ENCODE peak calls at places on chromosomes 7 and 10, in eight cellular contexts. H is sigmoid colon, T is astrocyte of the spinal cord, O is DND-41, S is GM13976, Y is upper lobe of right lung, Q is Calu3, X is heart left ventricle. W is an unnamed sample.

GRCh38 chr10:59557052-59557451 is 152.6 kb downstream of the SLC16A9 start:
- DNase-seq in H (no peak), T (no peak), X (no peak), S (no peak), Y (no peak), Q (no peak), O (no peak), W (no peak)

GRCh38 chr7:27165089-27165654 is at the start of gene HOXA9:
- DNase-seq in Q (no peak), O (no peak), T (peak; percentile 83), Y (peak; percentile 76), X (peak; percentile 33), H (peak; percentile 97), S (no peak), W (peak; percentile 96)

GRCh38 chr7:77247206-77247850 is 47.7 kb upstream of the FGL2 start:
- DNase-seq in Y (peak; percentile 81), X (peak; percentile 64), Q (peak; percentile 82), S (peak; percentile 69), T (peak; percentile 74), O (peak; percentile 82), H (no peak), W (peak; percentile 55)

GRCh38 chr7:18235819-18236218 is 208.2 kb upstream of the PRPS1L1 start:
- DNase-seq in Y (no peak), T (no peak), H (no peak), X (no peak), S (no peak), Q (no peak), O (no peak), W (no peak)

GRCh38 chr10:122282253-122282671 is 11.2 kb downstream of the BTBD16 start:
- DNase-seq in T (peak; percentile 48), S (no peak), Q (no peak), H (peak; percentile 63), X (peak; percentile 62), Y (no peak), O (no peak), W (peak; percentile 12)

GRCh38 chr7:152313217-152313616 is 122.6 kb downstream of the KMT2C start:
- DNase-seq in Q (no peak), X (no peak), O (no peak), T (no peak), S (no peak), Y (no peak), H (no peak), W (no peak)

GRCh38 chr10:1209355-1209979 is 153.3 kb downstream of the WDR37 start:
- DNase-seq in O (no peak), X (no peak), T (no peak), S (no peak), Y (peak; percentile 16), Q (no peak), H (no peak), W (no peak)

GRCh38 chr7:143391462-143392404 is 10.6 kb downstream of the ZYX start:
- DNase-seq in O (no peak), H (peak; percentile 91), Y (no peak), T (peak; percentile 81), X (peak; percentile 78), S (no peak), Q (no peak), W (peak; percentile 80)

GRCh38 chr7:70387197-70387596 is 744.7 kb upstream of the GALNT17 start:
- DNase-seq in S (no peak), H (no peak), T (no peak), Q (no peak), Y (no peak), X (no peak), O (no peak), W (no peak)

GRCh38 chr10:21715531-21716195 is 181.6 kb downstream of the MLLT10 start:
- DNase-seq in Y (no peak), S (no peak), T (peak; percentile 49), X (no peak), H (no peak), O (no peak), Q (no peak), W (peak; percentile 58)

GRCh38 chr10:102647433-102648268 is 3.4 kb downstream of the TRIM8 start:
- DNase-seq in Q (no peak), H (no peak), O (no peak), T (no peak), S (no peak), Y (no peak), X (no peak), W (no peak)

GRCh38 chr10:72316748-72317435 is 37.8 kb downstream of the DNAJB12 start:
- DNase-seq in S (no peak), Q (peak; percentile 70), X (peak; percentile 83), Y (peak; percentile 79), O (peak; percentile 88), H (peak; percentile 85), T (no peak), W (no peak)

GRCh38 chr7:128164061-128164954 is 76.8 kb upstream of the LEP start:
- DNase-seq in O (no peak), Q (peak; percentile 77), T (peak; percentile 80), Y (no peak), S (no peak), H (no peak), X (no peak), W (peak; percentile 92)

GRCh38 chr10:13681095-13681494 is 94.3 kb downstream of the PRPF18 start:
- DNase-seq in T (no peak), Y (no peak), Q (no peak), X (no peak), O (no peak), S (no peak), H (no peak), W (no peak)

GRCh38 chr7:39741942-39742623 is 118.7 kb downstream of the RALA start:
- DNase-seq in S (no peak), T (peak; percentile 37), O (peak; percentile 40), H (no peak), Q (peak; percentile 90), X (no peak), Y (peak; percentile 82), W (peak; percentile 17)

GRCh38 chr7:108604685-108605077 is 35.0 kb downstream of the DNAJB9 start:
- DNase-seq in S (no peak), X (no peak), Q (no peak), H (no peak), T (no peak), Y (no peak), O (no peak), W (no peak)
- TF ChIP-seq CTCF in S (no peak), X (no peak), Q (no peak), H (no peak), T (no peak), Y (no peak), O (no peak), W (no peak)

GRCh38 chr10:76632158-76633051 is 1005.2 kb downstream of the KCNMA1 start:
- DNase-seq in Y (no peak), X (peak; percentile 35), Q (no peak), T (no peak), S (no peak), O (peak; percentile 5), H (no peak), W (no peak)
- TF ChIP-seq CTCF in Y (peak; percentile 30), X (peak; percentile 29), Q (peak; percentile 13), T (peak; percentile 50), S (peak; percentile 5), O (peak; percentile 55), H (no peak), W (peak; percentile 62)

DNA sequence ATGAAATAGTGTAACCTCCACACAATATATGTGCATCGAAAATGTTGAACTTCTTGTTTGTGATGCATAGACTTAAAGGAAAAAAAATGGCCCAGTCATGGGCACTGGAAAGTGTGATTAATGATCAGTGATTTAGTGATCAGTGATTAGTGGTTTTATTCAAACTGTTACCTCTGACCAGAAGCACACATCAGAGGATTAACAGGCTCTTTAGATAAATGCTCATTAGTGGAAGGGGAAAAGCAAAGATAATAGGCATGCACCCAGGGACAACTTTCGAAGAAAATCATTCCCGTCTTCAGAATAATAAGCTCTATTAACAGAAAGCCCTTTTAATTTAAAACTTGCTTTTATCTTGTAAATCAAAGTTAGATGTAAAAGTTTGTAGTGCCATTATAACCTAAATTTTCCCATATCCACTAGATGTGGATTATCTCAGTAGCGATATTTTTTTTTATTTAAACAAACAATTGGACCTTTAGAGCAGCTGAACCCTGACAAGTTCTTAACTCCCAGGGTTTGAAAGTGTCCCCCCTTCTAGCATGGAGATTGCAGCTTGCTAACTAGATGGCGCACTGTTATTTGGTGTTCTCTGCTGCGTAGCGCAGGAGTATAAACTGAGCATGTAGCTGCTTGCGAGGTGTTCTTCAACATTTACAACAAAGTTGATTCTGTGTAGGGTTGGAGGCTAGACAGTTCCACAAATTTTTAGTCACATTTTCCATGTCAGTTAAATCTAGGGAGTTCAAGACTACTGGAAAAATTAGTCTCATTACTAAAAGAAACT is at the start of gene CREB5:
- DNase-seq in H (no peak), T (peak; percentile 36), S (no peak), Q (no peak), X (no peak), Y (no peak), O (no peak), W (no peak)
- TF ChIP-seq CTCF in H (no peak), T (peak; percentile 36), S (peak; percentile 45), Q (no peak), X (peak; percentile 47), Y (no peak), O (peak; percentile 6), W (no peak)

DNA sequence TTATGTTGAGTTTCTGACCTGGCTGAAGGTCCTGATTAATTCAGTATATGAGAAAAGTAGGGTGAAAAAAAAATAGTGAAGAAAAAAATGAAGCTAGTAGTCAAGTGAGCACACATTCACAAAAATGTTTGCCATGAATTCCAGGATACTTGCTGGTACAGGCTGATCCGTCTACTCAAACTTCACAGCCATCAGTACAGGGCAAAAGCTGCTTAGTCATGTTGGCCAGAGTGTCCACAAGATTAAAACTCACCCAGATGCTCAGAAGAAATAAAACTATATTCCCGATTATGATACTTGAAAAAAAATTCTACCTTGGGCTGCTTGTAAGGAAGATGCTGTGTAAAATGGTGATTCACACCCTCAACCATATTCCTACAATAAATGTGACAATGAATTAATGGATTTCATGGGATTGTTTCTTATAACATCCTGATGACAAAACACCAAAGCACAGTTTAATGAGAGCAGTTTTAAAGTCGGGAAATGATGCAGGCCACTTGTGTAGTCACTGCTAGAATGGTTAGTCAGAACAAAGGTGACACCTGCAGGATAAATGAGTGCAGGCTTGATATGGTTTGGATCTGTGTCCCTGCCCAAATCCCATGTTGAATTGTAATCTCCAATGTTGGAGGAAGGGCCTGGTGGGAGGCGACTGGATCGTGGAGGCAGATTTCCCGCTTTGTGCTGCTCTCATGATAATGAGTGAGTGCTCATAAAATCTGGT is 49.2 kb upstream of the ANKRD1 start:
- DNase-seq in T (peak; percentile 69), X (no peak), S (no peak), Q (no peak), O (peak; percentile 13), Y (no peak), H (no peak), W (peak; percentile 79)
- TF ChIP-seq CTCF in T (peak; percentile 14), X (peak; percentile 37), S (no peak), Q (no peak), O (peak; percentile 50), Y (no peak), H (no peak), W (peak; percentile 49)

GRCh38 chr7:35366167-35367155 is 112.6 kb upstream of the TBX20 start:
- DNase-seq in X (no peak), O (no peak), Y (no peak), H (no peak), Q (no peak), T (no peak), S (no peak), W (no peak)
- TF ChIP-seq CTCF in X (no peak), O (no peak), Y (no peak), H (no peak), Q (no peak), T (no peak), S (no peak), W (no peak)

DNA sequence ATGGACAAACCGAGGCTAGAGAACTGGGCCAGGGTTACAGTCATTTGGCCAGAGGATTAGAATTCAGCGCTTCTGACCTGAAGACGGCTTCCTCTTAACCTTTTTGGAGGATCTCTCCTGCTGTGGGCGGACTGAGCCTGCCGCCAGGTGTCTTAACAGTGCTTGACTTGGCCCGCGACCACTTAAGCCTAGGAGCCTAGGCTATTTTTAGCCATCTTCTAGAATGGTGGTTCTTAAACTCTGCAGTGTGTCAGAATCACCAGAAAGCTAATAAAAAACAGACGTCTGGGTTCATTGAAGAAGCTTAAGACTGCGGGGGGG is 722 bp downstream of the MDH2 start:
- DNase-seq in Y (peak; percentile 76), H (no peak), S (peak; percentile 65), T (no peak), X (no peak), O (peak; percentile 32), Q (no peak), W (no peak)
- TF ChIP-seq CTCF in Y (no peak), H (no peak), S (no peak), T (no peak), X (no peak), O (peak; percentile 33), Q (no peak), W (peak; percentile 18)

W was measured in HFFc6.